ENCODE peak calls at places on chromosomes 5 and 9, in seven cellular contexts. One of them, this sample, is unnamed.

GRCh38 chr9:95947118-95947517 is 71.6 kb downstream of the ERCC6L2 start:
- DNase-seq in MM.1S: no peak
- DNase-seq in CD8-positive, alpha-beta memory T cell: no peak
- DNase-seq in ureter: no peak
- DNase-seq in iPS DF 6.9: no peak
- DNase-seq in activated CD8-positive, alpha-beta memory T cell treated with anti-CD3 and anti-CD28 coated beads for 4 hours: no peak
- DNase-seq in activated naive CD4-positive, alpha-beta T cell treated with Interleukin-2 at 50 U/mL for 16 hours: no peak
- DNase-seq in this sample: no peak

GRCh38 chr5:100900796-100901731 is 2.0 kb downstream of the ST8SIA4 start:
- DNase-seq in activated CD8-positive, alpha-beta memory T cell treated with anti-CD3 and anti-CD28 coated beads for 4 hours: peak
- DNase-seq in iPS DF 6.9: no peak
- DNase-seq in activated naive CD4-positive, alpha-beta T cell treated with Interleukin-2 at 50 U/mL for 16 hours: peak
- DNase-seq in CD8-positive, alpha-beta memory T cell: peak
- DNase-seq in MM.1S: peak
- DNase-seq in ureter: peak
- DNase-seq in this sample: peak

GRCh38 chr5:153998010-153998409 is 40.7 kb downstream of the FAM114A2 start:
- DNase-seq in iPS DF 6.9: no peak
- DNase-seq in activated CD8-positive, alpha-beta memory T cell treated with anti-CD3 and anti-CD28 coated beads for 4 hours: no peak
- DNase-seq in activated naive CD4-positive, alpha-beta T cell treated with Interleukin-2 at 50 U/mL for 16 hours: no peak
- DNase-seq in MM.1S: no peak
- DNase-seq in ureter: no peak
- DNase-seq in CD8-positive, alpha-beta memory T cell: no peak
- DNase-seq in this sample: no peak

GRCh38 chr9:104961238-104961637 is 33.3 kb upstream of the ABCA1 start:
- DNase-seq in activated CD8-positive, alpha-beta memory T cell treated with anti-CD3 and anti-CD28 coated beads for 4 hours: no peak
- DNase-seq in MM.1S: peak
- DNase-seq in iPS DF 6.9: peak
- DNase-seq in ureter: no peak
- DNase-seq in CD8-positive, alpha-beta memory T cell: peak
- DNase-seq in activated naive CD4-positive, alpha-beta T cell treated with Interleukin-2 at 50 U/mL for 16 hours: peak
- DNase-seq in this sample: no peak

GRCh38 chr5:22372826-22373660 is 480.1 kb downstream of the CDH12 start:
- DNase-seq in activated CD8-positive, alpha-beta memory T cell treated with anti-CD3 and anti-CD28 coated beads for 4 hours: no peak
- DNase-seq in ureter: no peak
- DNase-seq in iPS DF 6.9: no peak
- DNase-seq in activated naive CD4-positive, alpha-beta T cell treated with Interleukin-2 at 50 U/mL for 16 hours: no peak
- DNase-seq in CD8-positive, alpha-beta memory T cell: no peak
- DNase-seq in MM.1S: no peak
- DNase-seq in this sample: no peak

GRCh38 chr9:99601506-99601905 is 220.2 kb upstream of the NR4A3 start:
- DNase-seq in iPS DF 6.9: no peak
- DNase-seq in MM.1S: no peak
- DNase-seq in activated CD8-positive, alpha-beta memory T cell treated with anti-CD3 and anti-CD28 coated beads for 4 hours: no peak
- DNase-seq in ureter: no peak
- DNase-seq in activated naive CD4-positive, alpha-beta T cell treated with Interleukin-2 at 50 U/mL for 16 hours: no peak
- DNase-seq in CD8-positive, alpha-beta memory T cell: no peak
- DNase-seq in this sample: no peak

GRCh38 chr9:2261421-2262103 is 246.4 kb downstream of the SMARCA2 start:
- DNase-seq in CD8-positive, alpha-beta memory T cell: no peak
- DNase-seq in activated naive CD4-positive, alpha-beta T cell treated with Interleukin-2 at 50 U/mL for 16 hours: no peak
- DNase-seq in activated CD8-positive, alpha-beta memory T cell treated with anti-CD3 and anti-CD28 coated beads for 4 hours: no peak
- DNase-seq in ureter: no peak
- DNase-seq in MM.1S: no peak
- DNase-seq in iPS DF 6.9: no peak
- DNase-seq in this sample: no peak

GRCh38 chr5:144230806-144231205 is 60.1 kb downstream of the KCTD16 start:
- DNase-seq in activated naive CD4-positive, alpha-beta T cell treated with Interleukin-2 at 50 U/mL for 16 hours: no peak
- DNase-seq in CD8-positive, alpha-beta memory T cell: no peak
- DNase-seq in activated CD8-positive, alpha-beta memory T cell treated with anti-CD3 and anti-CD28 coated beads for 4 hours: no peak
- DNase-seq in ureter: no peak
- DNase-seq in MM.1S: no peak
- DNase-seq in iPS DF 6.9: no peak
- DNase-seq in this sample: no peak

GRCh38 chr9:134891016-134891589 is 10.5 kb downstream of the FCN2 start:
- DNase-seq in MM.1S: no peak
- DNase-seq in ureter: no peak
- DNase-seq in activated CD8-positive, alpha-beta memory T cell treated with anti-CD3 and anti-CD28 coated beads for 4 hours: no peak
- DNase-seq in activated naive CD4-positive, alpha-beta T cell treated with Interleukin-2 at 50 U/mL for 16 hours: no peak
- DNase-seq in CD8-positive, alpha-beta memory T cell: no peak
- DNase-seq in iPS DF 6.9: no peak
- DNase-seq in this sample: no peak

This sample was measured in tibial nerve.